ENCODE peak calls at places on chromosomes 5 and 9, in six cellular contexts. One of them, this sample, is unnamed.

GRCh38 chr9:133440884-133441283 is 18.7 kb downstream of the ADAMTS13 start:
- DNase-seq in SJSA1: no peak
- DNase-seq in A549: no peak
- DNase-seq in breast epithelium: no peak
- DNase-seq in substantia nigra: no peak
- DNase-seq in left ventricle myocardium inferior: no peak
- DNase-seq in this sample: no peak

GRCh38 chr9:128494108-128494742 is 10.3 kb upstream of the GLE1 start:
- DNase-seq in left ventricle myocardium inferior: peak
- DNase-seq in A549: no peak
- DNase-seq in SJSA1: no peak
- DNase-seq in breast epithelium: peak
- DNase-seq in substantia nigra: peak
- DNase-seq in this sample: no peak

GRCh38 chr5:134436523-134437339 is 25.1 kb upstream of the CDKN2AIPNL start:
- DNase-seq in SJSA1: peak
- DNase-seq in substantia nigra: peak
- DNase-seq in left ventricle myocardium inferior: peak
- DNase-seq in A549: peak
- DNase-seq in breast epithelium: peak
- DNase-seq in this sample: peak

GRCh38 chr9:79189511-79189924 is 382.2 kb upstream of the TLE4 start:
- DNase-seq in A549: peak
- DNase-seq in substantia nigra: no peak
- DNase-seq in breast epithelium: no peak
- DNase-seq in left ventricle myocardium inferior: no peak
- DNase-seq in SJSA1: peak
- DNase-seq in this sample: no peak

GRCh38 chr5:100595152-100595811 is 60.1 kb downstream of the FAM174A start:
- DNase-seq in SJSA1: peak
- DNase-seq in left ventricle myocardium inferior: peak
- DNase-seq in A549: peak
- DNase-seq in substantia nigra: no peak
- DNase-seq in breast epithelium: no peak
- DNase-seq in this sample: peak

GRCh38 chr5:167573274-167574127 is 717.9 kb upstream of the WWC1 start:
- DNase-seq in substantia nigra: peak
- DNase-seq in breast epithelium: no peak
- DNase-seq in SJSA1: peak
- DNase-seq in left ventricle myocardium inferior: no peak
- DNase-seq in A549: no peak
- DNase-seq in this sample: no peak

GRCh38 chr5:86909896-86910295 is 292.2 kb downstream of the COX7C start:
- DNase-seq in left ventricle myocardium inferior: no peak
- DNase-seq in substantia nigra: no peak
- DNase-seq in breast epithelium: no peak
- DNase-seq in SJSA1: peak
- DNase-seq in A549: peak
- DNase-seq in this sample: no peak

GRCh38 chr5:93076096-93076495 is 504.9 kb downstream of the NR2F1-AS1 start:
- DNase-seq in A549: no peak
- DNase-seq in left ventricle myocardium inferior: no peak
- DNase-seq in breast epithelium: no peak
- DNase-seq in SJSA1: no peak
- DNase-seq in substantia nigra: no peak
- DNase-seq in this sample: no peak

GRCh38 chr9:127450170-127450830 is 906 bp downstream of the RPL12 start:
- DNase-seq in left ventricle myocardium inferior: no peak
- DNase-seq in substantia nigra: no peak
- DNase-seq in SJSA1: no peak
- DNase-seq in breast epithelium: no peak
- DNase-seq in A549: peak
- DNase-seq in this sample: no peak

GRCh38 chr5:151904921-151905320 is 19.7 kb downstream of the GLRA1 start:
- DNase-seq in breast epithelium: no peak
- DNase-seq in substantia nigra: no peak
- DNase-seq in left ventricle myocardium inferior: no peak
- DNase-seq in A549: no peak
- DNase-seq in SJSA1: no peak
- DNase-seq in this sample: no peak

GRCh38 chr9:84991506-84991855 is 322.0 kb downstream of the NTRK2 start:
- DNase-seq in left ventricle myocardium inferior: no peak
- DNase-seq in breast epithelium: no peak
- DNase-seq in substantia nigra: peak
- DNase-seq in SJSA1: no peak
- DNase-seq in A549: no peak
- DNase-seq in this sample: no peak

GRCh38 chr9:33105939-33106338 is 29.5 kb upstream of the SMU1 start:
- DNase-seq in A549: no peak
- DNase-seq in breast epithelium: no peak
- DNase-seq in left ventricle myocardium inferior: no peak
- DNase-seq in SJSA1: no peak
- DNase-seq in substantia nigra: no peak
- DNase-seq in this sample: no peak

DNA sequence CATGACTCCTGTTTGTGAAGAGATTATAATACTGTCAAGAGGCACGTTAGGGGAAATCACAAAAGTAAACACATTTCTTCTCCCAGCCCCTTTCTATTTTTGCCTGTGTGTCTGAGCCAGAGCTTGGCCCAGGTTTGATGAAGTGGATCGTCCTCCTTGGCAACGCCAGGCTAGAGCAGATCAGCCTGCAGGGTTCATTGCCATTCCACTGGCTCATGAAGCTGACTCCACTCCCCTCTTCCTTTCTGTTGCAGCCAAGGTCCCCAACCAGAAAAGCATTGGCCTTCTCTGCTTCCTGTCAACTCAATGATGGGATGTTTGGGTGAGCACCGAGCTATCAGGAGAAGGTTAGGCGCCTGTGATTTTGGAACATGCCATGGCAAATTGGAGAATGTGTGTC is 3.3 kb downstream of the ADRB2 start:
- DNase-seq in A549: no peak
- DNase-seq in SJSA1: no peak
- DNase-seq in substantia nigra: no peak
- DNase-seq in breast epithelium: no peak
- DNase-seq in left ventricle myocardium inferior: peak
- DNase-seq in this sample: no peak
- H3K27ac ChIP-seq in A549: no peak
- H3K27ac ChIP-seq in SJSA1: no peak
- H3K27ac ChIP-seq in substantia nigra: no peak
- H3K27ac ChIP-seq in breast epithelium: peak
- H3K27ac ChIP-seq in left ventricle myocardium inferior: peak
- H3K27ac ChIP-seq in this sample: no peak

DNA sequence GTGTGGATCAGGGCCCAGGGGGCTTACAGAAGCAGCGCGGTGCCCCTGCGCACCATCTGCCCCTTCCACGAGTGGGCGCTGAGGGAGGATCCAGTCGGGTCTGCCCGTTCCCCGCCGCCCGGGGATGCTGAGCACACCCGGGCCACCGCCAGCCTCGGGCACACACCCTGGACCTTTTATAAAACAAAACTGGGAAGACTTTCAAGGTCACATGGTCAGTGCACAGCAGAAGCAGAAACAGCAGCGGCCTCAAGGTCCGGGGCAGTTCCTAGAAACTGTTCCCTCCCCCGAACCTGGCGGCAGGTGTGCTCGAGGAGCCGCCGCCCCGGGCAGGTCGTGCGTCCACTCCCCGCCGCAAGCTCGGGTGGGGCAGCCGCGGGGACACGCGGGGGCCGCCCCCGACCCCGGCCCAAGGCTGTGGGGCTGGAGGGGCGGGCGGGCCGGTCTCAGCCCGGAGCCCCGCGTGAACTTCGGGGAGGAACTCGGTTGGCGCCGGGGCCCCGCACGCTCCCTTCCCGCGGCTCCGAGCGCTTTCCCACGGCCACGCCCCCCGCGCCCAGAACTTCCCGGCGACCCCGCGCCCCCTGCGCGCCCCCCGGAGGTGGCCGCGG is 619 bp upstream of the PPP1R26 start:
- DNase-seq in left ventricle myocardium inferior: no peak
- DNase-seq in substantia nigra: peak
- DNase-seq in SJSA1: peak
- DNase-seq in breast epithelium: no peak
- DNase-seq in A549: peak
- DNase-seq in this sample: peak
- H3K27ac ChIP-seq in left ventricle myocardium inferior: peak
- H3K27ac ChIP-seq in substantia nigra: no peak
- H3K27ac ChIP-seq in SJSA1: no peak
- H3K27ac ChIP-seq in breast epithelium: peak
- H3K27ac ChIP-seq in A549: peak
- H3K27ac ChIP-seq in this sample: peak

DNA sequence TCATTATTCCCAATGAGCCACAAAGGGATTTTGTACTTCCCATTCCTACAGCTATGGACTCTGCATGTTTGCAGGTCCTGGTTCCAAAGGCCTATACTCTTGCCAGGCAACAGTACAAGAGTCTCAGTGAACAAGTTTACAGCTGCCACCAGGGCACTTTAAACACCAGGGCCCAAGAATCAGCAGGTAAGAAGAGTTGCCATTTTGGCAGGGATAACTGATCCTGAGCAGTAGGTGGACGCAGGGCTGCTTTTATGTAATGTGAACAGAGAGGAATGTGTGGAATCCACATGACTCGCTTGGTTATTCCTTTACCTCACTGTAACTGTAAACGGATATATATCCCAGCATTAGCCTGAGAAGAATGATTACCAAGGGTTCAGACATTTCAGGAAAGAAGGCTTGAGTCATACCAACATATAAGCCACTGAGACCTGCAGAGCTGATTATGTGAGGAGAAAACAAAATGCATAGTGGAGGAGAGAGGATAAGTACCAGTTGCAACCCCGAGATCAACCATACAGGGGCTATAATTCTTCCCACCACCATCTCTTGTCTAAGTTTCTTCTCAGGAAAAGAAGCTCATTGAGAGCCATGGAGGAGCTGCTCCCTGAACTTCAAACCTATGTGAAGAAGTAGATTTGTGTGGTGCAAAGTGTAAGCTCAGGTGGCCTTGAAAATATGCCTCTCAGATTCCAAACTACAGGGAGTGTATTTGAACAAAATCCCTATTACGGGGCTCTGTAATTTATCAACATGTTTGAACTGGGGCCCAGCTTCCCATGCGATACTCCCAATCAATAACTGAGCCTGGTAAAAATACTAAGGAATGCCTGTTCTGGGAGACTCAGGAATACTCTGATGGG is 24.6 kb downstream of the RAPGEF6 start:
- DNase-seq in A549: peak
- DNase-seq in substantia nigra: no peak
- DNase-seq in breast epithelium: no peak
- DNase-seq in left ventricle myocardium inferior: no peak
- DNase-seq in SJSA1: peak
- DNase-seq in this sample: peak
- H3K27ac ChIP-seq in A549: no peak
- H3K27ac ChIP-seq in substantia nigra: no peak
- H3K27ac ChIP-seq in breast epithelium: no peak
- H3K27ac ChIP-seq in left ventricle myocardium inferior: no peak
- H3K27ac ChIP-seq in SJSA1: peak
- H3K27ac ChIP-seq in this sample: no peak

GRCh38 chr5:142906863-142907671 is 136.9 kb downstream of the ARHGAP26 start:
- DNase-seq in substantia nigra: no peak
- DNase-seq in A549: no peak
- DNase-seq in left ventricle myocardium inferior: peak
- DNase-seq in breast epithelium: no peak
- DNase-seq in SJSA1: no peak
- DNase-seq in this sample: no peak
- H3K27ac ChIP-seq in substantia nigra: no peak
- H3K27ac ChIP-seq in A549: no peak
- H3K27ac ChIP-seq in left ventricle myocardium inferior: peak
- H3K27ac ChIP-seq in breast epithelium: peak
- H3K27ac ChIP-seq in SJSA1: no peak
- H3K27ac ChIP-seq in this sample: no peak

DNA sequence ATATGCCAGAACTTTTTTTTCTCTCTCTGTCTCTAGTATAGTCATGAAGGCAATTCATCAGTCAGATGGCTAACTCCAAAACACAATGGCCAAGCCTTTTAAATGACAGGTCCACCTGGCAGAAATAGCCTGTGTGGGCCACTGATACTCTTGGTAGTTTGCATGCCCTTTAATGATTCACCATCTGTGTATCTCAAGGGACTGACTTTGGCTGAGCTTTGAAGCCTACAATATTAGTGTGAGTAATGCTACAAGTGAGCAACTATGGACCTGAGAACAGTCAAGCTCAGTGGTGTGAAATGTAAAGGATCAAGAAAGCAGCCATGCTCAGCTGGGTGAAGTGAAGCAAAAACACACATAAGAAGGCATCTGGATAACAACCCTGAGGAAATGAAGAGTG is 506.9 kb downstream of the TLE1 start:
- DNase-seq in SJSA1: peak
- DNase-seq in left ventricle myocardium inferior: no peak
- DNase-seq in A549: peak
- DNase-seq in substantia nigra: no peak
- DNase-seq in breast epithelium: no peak
- DNase-seq in this sample: peak
- H3K27ac ChIP-seq in SJSA1: no peak
- H3K27ac ChIP-seq in left ventricle myocardium inferior: no peak
- H3K27ac ChIP-seq in A549: no peak
- H3K27ac ChIP-seq in substantia nigra: no peak
- H3K27ac ChIP-seq in breast epithelium: no peak
- H3K27ac ChIP-seq in this sample: no peak

DNA sequence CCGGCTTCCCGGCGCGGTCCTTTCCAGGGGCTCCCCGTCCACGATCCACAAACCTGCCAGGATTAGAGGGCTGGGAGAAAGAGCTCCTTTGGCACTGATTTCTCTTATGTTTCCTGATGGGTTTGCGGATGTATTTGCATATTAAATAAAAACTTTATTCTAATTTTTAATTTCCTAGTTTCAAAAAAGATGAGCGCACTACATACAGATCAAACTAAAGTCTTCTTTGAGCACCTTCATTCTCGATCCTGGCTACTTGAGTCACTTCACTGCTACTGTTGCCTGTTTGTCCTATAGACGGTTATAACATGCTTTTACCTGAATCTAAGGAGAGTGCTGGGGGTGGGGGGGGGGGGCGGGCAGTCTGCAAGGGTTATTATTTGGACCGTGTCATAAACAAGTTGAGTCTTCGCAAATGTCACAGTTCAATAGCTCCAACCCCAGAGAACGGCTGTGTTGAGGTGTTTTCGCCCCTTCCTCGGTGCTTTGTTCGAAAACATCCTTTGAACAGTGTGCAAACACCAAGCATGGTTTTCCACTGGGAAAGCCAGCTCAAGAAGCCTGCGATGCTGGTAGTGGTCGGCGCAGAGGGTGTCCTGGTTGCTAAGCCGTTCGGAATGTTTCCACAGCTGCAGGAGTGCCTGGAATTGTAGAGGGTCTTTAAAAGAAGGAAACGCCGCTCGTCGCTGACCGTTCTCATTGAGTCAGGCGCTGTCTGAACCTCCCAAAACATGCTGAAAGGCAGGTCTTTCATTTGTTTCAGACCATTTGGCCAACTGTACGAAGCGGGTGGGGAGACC is 1.1 kb upstream of the STK10 start:
- DNase-seq in A549: no peak
- DNase-seq in breast epithelium: no peak
- DNase-seq in left ventricle myocardium inferior: no peak
- DNase-seq in substantia nigra: no peak
- DNase-seq in SJSA1: no peak
- DNase-seq in this sample: no peak
- H3K27ac ChIP-seq in A549: peak
- H3K27ac ChIP-seq in breast epithelium: no peak
- H3K27ac ChIP-seq in left ventricle myocardium inferior: peak
- H3K27ac ChIP-seq in substantia nigra: peak
- H3K27ac ChIP-seq in SJSA1: no peak
- H3K27ac ChIP-seq in this sample: no peak

GRCh38 chr5:38342261-38342660 is 83.9 kb downstream of the EGFLAM start:
- DNase-seq in breast epithelium: no peak
- DNase-seq in substantia nigra: no peak
- DNase-seq in A549: no peak
- DNase-seq in left ventricle myocardium inferior: no peak
- DNase-seq in SJSA1: no peak
- DNase-seq in this sample: no peak
- H3K27ac ChIP-seq in breast epithelium: no peak
- H3K27ac ChIP-seq in substantia nigra: no peak
- H3K27ac ChIP-seq in A549: no peak
- H3K27ac ChIP-seq in left ventricle myocardium inferior: no peak
- H3K27ac ChIP-seq in SJSA1: no peak
- H3K27ac ChIP-seq in this sample: no peak

This sample was measured in PC-9.